ENCODE peak calls at places on chromosomes 4 and X, in ten cellular contexts. C, Z, M, K, H, F, W, X, G and Y are unnamed samples. For H3K4me1, the result is how much of the 10 kb centered on the place peaks cover.

GRCh38 chr4:158766419-158767044 is 2.3 kb upstream of the FNIP2 start:
- DNase-seq in M (no peak), X (no peak), C (no peak), W (no peak), H (no peak), K (no peak), G (no peak), Z (no peak), F (no peak), Y (no peak)

GRCh38 chrX:80237072-80237471 is 183.2 kb upstream of the TENT5D start:
- DNase-seq in F (no peak), G (no peak), X (no peak), K (no peak), Z (peak), W (no peak), H (no peak), M (no peak), C (no peak), Y (no peak)

GRCh38 chr4:46844325-46844917 is 64.6 kb downstream of the COX7B2 start:
- DNase-seq in Z (peak), C (peak), K (peak), X (no peak), W (peak), H (peak), G (peak), M (no peak), F (no peak), Y (no peak)

GRCh38 chr4:146054676-146055075 is 116.1 kb upstream of the ZNF827 start:
- DNase-seq in M (no peak), K (no peak), C (no peak), Z (no peak), X (no peak), W (no peak), G (no peak), H (no peak), F (no peak), Y (no peak)

GRCh38 chr4:103994059-103994458 is 274.3 kb upstream of the TACR3 start:
- DNase-seq in W (no peak), G (no peak), F (no peak), K (peak), M (no peak), C (peak), X (no peak), Z (peak), H (no peak), Y (no peak)

GRCh38 chr4:118351851-118352827 is 664 bp downstream of the PRSS12 start:
- DNase-seq in C (peak), K (peak), Z (peak), M (no peak), X (peak), H (no peak), G (peak), W (no peak), F (peak), Y (peak)

GRCh38 chr4:95092762-95093161 is 335.0 kb downstream of the BMPR1B start:
- DNase-seq in K (no peak), G (no peak), M (no peak), W (no peak), X (no peak), H (no peak), Z (no peak), C (no peak), F (no peak), Y (no peak)

GRCh38 chr4:132003593-132003992 is 1145.5 kb upstream of the PCDH10 start:
- DNase-seq in K (no peak), F (no peak), M (no peak), Z (no peak), X (no peak), G (no peak), H (no peak), C (no peak), W (no peak), Y (no peak)

GRCh38 chrX:40845331-40845911 is 110.1 kb upstream of the MED14 start:
- DNase-seq in G (no peak), K (no peak), M (no peak), X (no peak), Z (peak), F (no peak), H (no peak), C (peak), W (no peak), Y (no peak)

GRCh38 chr4:41661447-41662076 is 87.0 kb downstream of the PHOX2B start:
- DNase-seq in G (peak), H (peak), W (peak), M (no peak), C (peak), K (peak), F (no peak), X (no peak), Z (peak), Y (peak)

DNA sequence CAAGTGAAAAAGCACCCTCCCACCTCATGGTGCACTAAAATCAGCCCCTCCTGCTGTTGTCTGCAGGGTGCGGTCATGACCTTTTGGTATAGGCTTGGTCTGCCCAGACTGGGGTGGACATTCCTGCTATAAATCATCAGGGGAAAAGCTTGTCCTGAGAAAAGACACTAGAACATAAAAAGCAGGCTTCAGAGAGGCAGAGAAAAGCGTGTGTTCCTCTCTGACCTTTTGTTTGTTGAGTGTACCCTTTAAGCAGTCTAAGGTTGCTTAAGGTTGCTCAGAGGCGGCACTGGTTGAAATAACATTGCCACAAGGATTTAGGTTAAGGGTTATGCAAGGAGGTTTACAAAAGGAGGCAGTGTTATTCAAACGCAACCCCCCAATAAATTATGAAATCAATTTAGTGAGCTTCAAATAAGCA is 43.5 kb downstream of the CCDC158 start:
- DNase-seq in K (no peak), M (no peak), X (no peak), H (no peak), G (no peak), W (no peak), Z (peak), C (peak), F (no peak), Y (no peak)
- H3K27ac ChIP-seq in K (no peak), M (no peak), X (no peak), H (no peak), G (no peak), W (no peak), Z (no peak), C (no peak), F (no peak), Y (no peak)

GRCh38 chrX:17038681-17039161 is 92.3 kb downstream of the REPS2 start:
- DNase-seq in M (no peak), H (no peak), Z (no peak), W (no peak), X (no peak), G (no peak), K (no peak), F (no peak), C (no peak), Y (no peak)
- TF ChIP-seq POLR2AphosphoS5 in M (no peak), H (no peak), Z (no peak), W (no peak), X (no peak), G (peak), K (no peak), F (no peak), C (no peak), Y (no peak)

DNA sequence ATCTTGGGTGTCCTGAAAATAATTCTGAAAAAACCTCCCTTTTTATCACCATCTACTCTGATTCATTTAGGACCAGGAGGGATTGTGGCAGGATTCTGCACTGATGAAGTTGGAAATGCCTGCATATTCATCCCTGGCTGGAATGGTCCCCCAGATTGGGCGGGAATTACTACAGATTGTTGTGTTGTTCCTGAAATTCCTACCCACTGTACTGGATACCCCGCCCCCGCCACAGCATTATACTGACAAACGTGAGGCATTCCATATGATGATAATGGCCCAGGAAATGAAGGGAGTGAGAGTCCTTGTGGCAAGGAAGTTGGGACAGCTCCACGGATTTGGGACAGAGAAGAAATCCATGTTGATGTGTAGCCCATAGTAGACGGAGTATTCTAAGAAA is 15.2 kb upstream of the FAM120C start:
- DNase-seq in K (no peak), F (no peak), H (no peak), X (no peak), W (no peak), C (no peak), G (no peak), Z (peak), M (no peak), Y (no peak)
- H3K4me1 ChIP-seq in K (under half), F (under half), H (under half), X (under half), W (under half), C (under half), G (under half), Z (under half), M (under half), Y (under half)

DNA sequence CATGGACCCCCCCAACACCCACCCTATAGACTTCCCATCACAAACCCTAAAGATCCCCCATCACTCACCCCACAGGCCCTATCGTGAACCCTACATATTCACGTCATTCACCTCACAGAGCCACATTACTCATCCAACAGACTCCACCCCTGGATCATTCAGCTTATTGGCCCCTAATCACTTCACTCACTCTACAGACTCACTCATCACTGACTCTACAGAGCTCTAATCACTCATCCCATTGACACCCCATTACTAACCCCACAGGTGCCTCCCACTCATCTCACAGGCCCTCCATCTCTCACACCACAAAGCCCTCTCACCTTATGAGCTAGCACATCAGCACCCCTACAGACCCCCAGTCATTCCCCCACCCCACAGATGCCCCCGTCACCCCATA is 6.3 kb upstream of the TBC1D25 start:
- DNase-seq in H (no peak), M (no peak), W (no peak), G (no peak), K (no peak), Z (no peak), X (no peak), F (no peak), C (no peak), Y (no peak)
- H3K27ac ChIP-seq in H (no peak), M (no peak), W (no peak), G (no peak), K (no peak), Z (no peak), X (no peak), F (no peak), C (no peak), Y (no peak)

DNA sequence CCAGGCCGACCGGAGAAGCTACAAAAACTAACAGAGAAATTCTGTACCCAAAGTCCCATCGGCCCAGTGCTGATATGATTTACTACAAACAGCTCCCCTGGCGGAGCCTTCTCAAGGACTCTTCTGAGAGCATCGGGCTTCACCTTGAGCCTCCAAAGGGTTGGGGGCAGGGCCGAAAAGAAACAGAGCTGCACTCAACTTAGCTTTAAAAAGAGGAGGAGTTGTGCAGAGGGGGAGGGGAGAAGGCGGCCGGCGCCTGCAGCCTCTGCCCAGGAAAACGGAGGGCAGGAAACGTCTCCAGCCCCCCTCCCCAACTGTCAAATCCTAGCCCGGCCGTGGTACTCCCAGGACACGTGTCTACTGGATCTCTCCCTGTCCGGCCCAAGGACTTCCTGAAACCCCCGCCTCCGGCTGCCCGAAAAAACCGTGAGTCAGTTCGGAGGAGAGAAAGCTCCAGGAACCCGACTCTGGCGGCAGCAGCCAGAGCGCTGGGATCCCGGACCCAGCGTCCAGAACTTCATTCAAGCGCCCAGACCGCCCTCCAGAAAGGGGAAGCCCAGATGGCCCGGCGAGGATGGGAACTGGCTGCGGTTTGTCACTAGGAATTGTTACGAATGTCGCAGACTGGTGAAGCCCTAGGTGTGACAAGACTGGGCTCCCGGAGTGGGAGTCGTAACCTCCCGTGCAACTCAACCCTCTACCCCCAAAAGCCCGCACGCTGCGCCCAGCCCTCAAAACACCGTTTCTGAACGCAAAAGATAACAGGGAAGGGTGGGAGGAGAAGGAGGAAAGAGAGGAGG is 1.0 kb downstream of the ADAMTS3 start:
- DNase-seq in W (no peak), M (no peak), G (peak), F (peak), Z (peak), K (no peak), H (peak), X (peak), C (peak), Y (peak)
- TF ChIP-seq POLR2AphosphoS5 in W (no peak), M (peak), G (no peak), F (no peak), Z (no peak), K (no peak), H (peak), X (no peak), C (no peak), Y (no peak)

GRCh38 chr4:11537846-11538245 is 109.2 kb upstream of the HS3ST1 start:
- DNase-seq in H (no peak), M (no peak), C (no peak), Z (no peak), W (no peak), G (no peak), F (no peak), K (no peak), X (no peak), Y (no peak)
- H3K4me1 ChIP-seq in H (under half), M (under half), C (under half), Z (under half), W (under half), G (under half), F (under half), K (half or more), X (under half), Y (under half)

GRCh38 chrX:106802388-106803275 is at the start of gene TBC1D8B:
- DNase-seq in X (peak), M (no peak), Z (peak), G (peak), C (peak), H (peak), W (peak), K (peak), F (peak), Y (peak)
- H3K27ac ChIP-seq in X (peak), M (peak), Z (no peak), G (peak), C (peak), H (peak), W (peak), K (peak), F (no peak), Y (peak)